ENCODE peak calls at places on chromosomes 1 and 21, in four cellular contexts. H is K562, C is GM12878, T is HepG2. L is an unnamed sample.

GRCh38 chr1:19368050-19368449 is 55.9 kb downstream of the SLC66A1 start:
- DNase-seq in H (no peak), C (no peak), T (no peak), L (no peak)

GRCh38 chr1:100930494-100930893 is 34.6 kb downstream of the SLC30A7 start:
- DNase-seq in H (no peak), C (no peak), T (no peak), L (no peak)

GRCh38 chr1:167683641-167684502 is 37.9 kb upstream of the MPZL1 start:
- DNase-seq in H (no peak), C (no peak), T (no peak), L (peak; percentile 54)

GRCh38 chr1:105872761-105873286 is 1183.7 kb upstream of the PRMT6 start:
- DNase-seq in H (no peak), C (no peak), T (no peak), L (no peak)

GRCh38 chr1:41762251-41762650 is 156.5 kb downstream of the HIVEP3 start:
- DNase-seq in H (no peak), C (no peak), T (no peak), L (no peak)

GRCh38 chr1:24874056-24874455 is 56.0 kb downstream of the RUNX3 start:
- DNase-seq in H (no peak), C (no peak), T (no peak), L (no peak)

GRCh38 chr1:10033359-10033845 is 644 bp downstream of the UBE4B start:
- DNase-seq in H (no peak), C (no peak), T (peak; percentile 51), L (no peak)

GRCh38 chr1:204085876-204086275 is 13.0 kb downstream of the SOX13 start:
- DNase-seq in H (no peak), C (no peak), T (no peak), L (no peak)

GRCh38 chr1:111864862-111865261 is 109.2 kb downstream of the DDX20 start:
- DNase-seq in H (peak; percentile 17), C (no peak), T (no peak), L (no peak)

GRCh38 chr1:222299524-222299923 is 248.4 kb downstream of the HHIPL2 start:
- DNase-seq in H (no peak), C (no peak), T (no peak), L (no peak)

GRCh38 chr1:31733389-31734219 is 29.8 kb upstream of the COL16A1 start:
- DNase-seq in H (no peak), C (no peak), T (no peak), L (peak; percentile 89)

GRCh38 chr1:243903023-243903422 is 53.0 kb upstream of the AKT3 start:
- DNase-seq in H (no peak), C (no peak), T (no peak), L (no peak)

GRCh38 chr1:219041819-219042218 is 131.9 kb upstream of the LYPLAL1 start:
- DNase-seq in H (no peak), C (no peak), T (no peak), L (no peak)

GRCh38 chr1:116767782-116768382 is 13.7 kb downstream of the CD2 start:
- DNase-seq in H (no peak), C (no peak), T (no peak), L (no peak)

GRCh38 chr1:194476351-194476750 is 1289.9 kb upstream of the B3GALT2 start:
- DNase-seq in H (no peak), C (no peak), T (no peak), L (no peak)

GRCh38 chr1:12778061-12778460 is 4.5 kb downstream of the PRAMEF12 start:
- DNase-seq in H (no peak), C (no peak), T (no peak), L (no peak)

GRCh38 chr1:224069138-224069537 is 44.8 kb upstream of the FBXO28 start:
- DNase-seq in H (peak; percentile 48), C (no peak), T (no peak), L (no peak)

GRCh38 chr1:14949836-14950674 is 203.5 kb upstream of the TMEM51 start:
- DNase-seq in H (no peak), C (no peak), T (peak; percentile 71), L (no peak)

GRCh38 chr1:6614019-6614952 is 755 bp downstream of the PHF13 start:
- DNase-seq in H (peak; percentile 97), C (no peak), T (no peak), L (peak; percentile 90)

GRCh38 chr1:209023790-209024189 is 559.7 kb upstream of the CAMK1G start:
- DNase-seq in H (no peak), C (no peak), T (no peak), L (no peak)

GRCh38 chr1:38194486-38194885 is 147.9 kb upstream of the POU3F1 start:
- DNase-seq in H (no peak), C (no peak), T (no peak), L (no peak)

GRCh38 chr1:15090373-15090772 is 63.2 kb upstream of the TMEM51 start:
- DNase-seq in H (no peak), C (no peak), T (peak; percentile 64), L (no peak)

GRCh38 chr1:246961939-246962373 is 30.2 kb upstream of the AHCTF1 start:
- DNase-seq in H (no peak), C (no peak), T (no peak), L (no peak)

GRCh38 chr21:41369915-41370839 is 8.3 kb downstream of the MX2 start:
- DNase-seq in H (no peak), C (peak; percentile 25), T (peak; percentile 32), L (no peak)

GRCh38 chr1:53929349-53929945 is 16.1 kb downstream of the IFT25 start:
- DNase-seq in H (no peak), C (no peak), T (no peak), L (no peak)

GRCh38 chr1:190019717-190020116 is 457.9 kb downstream of the BRINP3 start:
- DNase-seq in H (no peak), C (no peak), T (no peak), L (no peak)

GRCh38 chr1:245748246-245748645 is 593.5 kb downstream of the KIF26B start:
- DNase-seq in H (no peak), C (no peak), T (no peak), L (no peak)

GRCh38 chr1:2257245-2257627 is 29.1 kb downstream of the SKI start:
- DNase-seq in H (no peak), C (no peak), T (no peak), L (no peak)

GRCh38 chr1:43705334-43705733 is 2.0 kb upstream of the ST3GAL3 start:
- DNase-seq in H (no peak), C (no peak), T (no peak), L (no peak)

GRCh38 chr1:206952182-206952581 is 5.9 kb upstream of the PIGR start:
- DNase-seq in H (no peak), C (no peak), T (peak; percentile 37), L (no peak)

GRCh38 chr1:162854245-162854860 is 6.6 kb downstream of the CCDC190 start:
- DNase-seq in H (peak; percentile 70), C (no peak), T (peak; percentile 59), L (peak; percentile 66)

GRCh38 chr1:93093332-93094006 is 14.4 kb downstream of the MTF2 start:
- DNase-seq in H (no peak), C (no peak), T (no peak), L (no peak)

DNA sequence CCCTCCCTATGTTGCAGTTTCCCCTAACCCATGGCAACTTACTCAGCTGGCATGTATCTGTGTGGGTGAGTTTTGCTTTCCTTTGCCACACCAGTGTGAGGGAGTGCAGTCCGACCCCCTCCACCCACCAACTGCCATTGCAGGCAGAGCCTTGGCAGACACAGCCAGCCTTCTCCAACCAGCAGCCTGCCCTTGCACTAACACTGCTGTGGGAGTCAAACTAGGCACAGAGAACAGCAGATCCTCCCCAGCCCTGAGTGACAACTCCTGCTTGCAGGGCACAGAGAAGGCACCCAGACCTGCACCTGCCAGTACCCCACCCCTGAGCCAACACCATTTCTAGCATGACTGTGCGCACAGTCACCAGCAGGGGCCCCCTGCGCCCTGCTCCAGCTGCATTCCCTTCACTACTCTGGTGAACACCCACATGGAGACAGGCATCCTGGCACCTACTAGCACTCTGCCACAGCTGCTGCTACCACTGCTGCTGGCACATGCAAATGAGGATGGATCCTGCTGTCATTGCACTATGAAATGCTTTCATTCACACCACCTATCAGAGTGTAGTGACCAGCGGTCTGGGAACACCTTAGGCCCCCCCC is 98.4 kb downstream of the MAGI3 start:
- DNase-seq in H (no peak), C (no peak), T (peak; percentile 13), L (no peak)
- TF ChIP-seq FOXM1 in H (no peak), C (no peak), T (no peak), L (no peak)

GRCh38 chr1:3831689-3832088 is 25.3 kb downstream of the CEP104 start:
- DNase-seq in H (no peak), C (no peak), T (no peak), L (peak; percentile 70)
- TF ChIP-seq EP300 in H (no peak), C (no peak), T (no peak), L (peak; percentile 78)

GRCh38 chr21:31479714-31480113 is 135.7 kb upstream of the TIAM1 start:
- DNase-seq in H (no peak), C (no peak), T (no peak), L (no peak)
- TF ChIP-seq REST in H (no peak), C (no peak), T (no peak), L (no peak)

GRCh38 chr21:16455526-16455925 is 725.7 kb downstream of the USP25 start:
- DNase-seq in H (no peak), C (no peak), T (no peak), L (no peak)

GRCh38 chr21:16457498-16457897 is 727.7 kb downstream of the USP25 start:
- DNase-seq in H (no peak), C (no peak), T (no peak), L (no peak)

GRCh38 chr21:16455978-16456377 is 726.2 kb downstream of the USP25 start:
- DNase-seq in H (no peak), C (no peak), T (no peak), L (no peak)

DNA sequence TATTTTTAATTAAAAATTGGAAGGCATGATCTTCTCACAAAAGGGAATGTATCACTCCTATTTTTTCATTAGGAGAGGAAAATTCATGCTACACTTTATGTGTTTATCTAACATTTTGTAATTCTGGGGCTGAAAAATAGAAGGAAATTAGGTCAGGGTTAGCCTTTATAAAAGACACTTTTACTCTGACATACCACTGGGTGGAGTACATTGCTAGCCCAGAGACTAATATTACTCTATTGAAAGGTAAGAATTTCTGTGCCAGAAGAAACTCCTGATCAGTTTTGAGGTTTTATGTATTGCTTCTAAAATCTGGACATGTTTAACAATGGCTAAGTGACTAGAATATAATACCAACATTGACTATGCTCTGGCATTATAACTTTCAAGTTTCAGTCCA is 724.6 kb downstream of the USP25 start:
- DNase-seq in H (no peak), C (no peak), T (no peak), L (no peak)
- TF ChIP-seq FOXM1 in H (no peak), C (no peak), T (no peak), L (no peak)

DNA sequence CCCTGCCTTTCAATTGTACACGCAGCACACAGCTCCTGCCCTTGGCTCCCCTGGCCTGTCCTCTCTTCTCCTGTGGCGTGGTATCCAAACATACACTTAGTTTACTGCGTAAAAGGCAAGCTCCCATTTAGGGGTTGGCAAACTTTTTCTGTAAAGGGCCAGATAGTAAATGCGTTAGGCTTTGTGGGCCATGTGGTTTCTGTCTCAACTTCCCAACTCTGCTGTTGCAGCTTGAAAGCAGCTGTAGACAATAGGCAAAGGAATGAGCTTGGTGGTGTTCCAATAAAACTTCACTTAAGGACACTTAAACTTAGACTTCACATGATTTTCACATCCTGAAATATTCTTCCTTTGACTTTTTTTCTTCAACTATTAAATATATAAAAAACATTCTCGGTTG is 63.3 kb downstream of the RHOU start:
- DNase-seq in H (no peak), C (no peak), T (no peak), L (no peak)
- TF ChIP-seq EP300 in H (no peak), C (no peak), T (no peak), L (no peak)

L was measured in SK-N-SH.